ENCODE peak calls at places on chromosomes 11 and 22, in eight cellular contexts. Q is heart left ventricle, C is sigmoid colon, V is right lobe of liver, K is HCT116, J is prostate gland, M is IMR-90, Y is uterus. G is an unnamed sample.
A peak's percentile ranks its signal among the peaks of the same experiment; 100 is the strongest.

GRCh38 chr11:44351898-44352498 is 42.1 kb upstream of the ALX4 start:
- DNase-seq in J (no peak), Y (no peak), V (no peak), M (no peak), Q (no peak), C (no peak), K (peak; percentile 13), G (no peak)

GRCh38 chr22:44143596-44143995 is 37.1 kb upstream of the PARVG start:
- DNase-seq in V (no peak), K (no peak), Y (no peak), Q (no peak), J (no peak), C (no peak), M (no peak), G (no peak)

GRCh38 chr11:44387825-44388224 is 77.9 kb upstream of the ALX4 start:
- DNase-seq in Q (no peak), C (no peak), Y (no peak), K (no peak), J (no peak), M (no peak), V (no peak), G (no peak)

GRCh38 chr11:10208045-10208674 is 85.9 kb downstream of the SBF2 start:
- DNase-seq in Q (no peak), K (peak; percentile 58), M (peak; percentile 64), J (no peak), V (no peak), Y (no peak), C (no peak), G (no peak)

GRCh38 chr11:23413057-23413456 is 552.8 kb upstream of the CCDC179 start:
- DNase-seq in V (no peak), J (no peak), M (peak; percentile 26), K (no peak), Q (no peak), Y (no peak), C (no peak), G (no peak)

GRCh38 chr11:76787911-76788596 is 4.9 kb downstream of the TSKU start:
- DNase-seq in M (peak; percentile 76), K (peak; percentile 61), Q (peak; percentile 59), V (no peak), J (no peak), C (peak; percentile 74), Y (peak; percentile 59), G (peak; percentile 45)

GRCh38 chr11:120756931-120757330 is 245.4 kb downstream of the GRIK4 start:
- DNase-seq in M (no peak), J (no peak), Y (no peak), K (no peak), Q (no peak), C (no peak), V (no peak), G (no peak)

GRCh38 chr11:94776351-94777321 is 8.5 kb downstream of the AMOTL1 start:
- DNase-seq in C (peak; percentile 71), K (no peak), Y (peak; percentile 37), M (peak; percentile 74), J (peak; percentile 40), V (peak; percentile 55), Q (peak; percentile 36), G (no peak)

GRCh38 chr11:122105009-122105828 is 10.8 kb downstream of the BLID start:
- DNase-seq in Y (no peak), J (no peak), Q (no peak), C (no peak), V (no peak), M (no peak), K (peak; percentile 32), G (no peak)

GRCh38 chr11:19345848-19346681 is 105.3 kb upstream of the E2F8 start:
- DNase-seq in V (no peak), K (no peak), Q (peak; percentile 29), C (no peak), Y (no peak), J (no peak), M (no peak), G (no peak)

GRCh38 chr22:46432164-46433068 is 96.9 kb downstream of the TRMU start:
- DNase-seq in M (no peak), V (no peak), C (no peak), K (no peak), Q (no peak), Y (no peak), J (no peak), G (peak; percentile 58)

GRCh38 chr22:42353883-42354727 is 78.1 kb downstream of the NFAM1 start:
- DNase-seq in C (no peak), Q (no peak), Y (no peak), M (peak; percentile 13), V (no peak), J (no peak), K (no peak), G (no peak)

GRCh38 chr11:72336163-72336562 is 92.2 kb upstream of the PHOX2A start:
- DNase-seq in J (no peak), C (no peak), K (no peak), V (no peak), Y (no peak), M (no peak), Q (no peak), G (no peak)

GRCh38 chr11:27423125-27423524 is 49.5 kb downstream of the LGR4 start:
- DNase-seq in V (peak; percentile 62), C (peak; percentile 75), M (peak; percentile 80), Y (peak; percentile 26), Q (peak; percentile 56), J (no peak), K (no peak), G (peak; percentile 23)

GRCh38 chr11:45830596-45830995 is 16.7 kb upstream of the CRY2 start:
- DNase-seq in Q (no peak), Y (no peak), J (no peak), C (no peak), K (no peak), V (no peak), M (no peak), G (no peak)

GRCh38 chr11:125886997-125887372 is 483 bp upstream of the HYLS1 start:
- DNase-seq in K (no peak), Q (peak; percentile 56), V (peak; percentile 63), C (peak; percentile 74), J (peak; percentile 24), Y (peak; percentile 46), M (no peak), G (peak; percentile 57)

GRCh38 chr11:64070301-64070656 is 34.5 kb downstream of the FLRT1 start:
- DNase-seq in V (no peak), C (no peak), J (no peak), M (no peak), K (no peak), Q (no peak), Y (no peak), G (no peak)

GRCh38 chr11:77287615-77288273 is 13.7 kb downstream of the GDPD4 start:
- DNase-seq in K (no peak), J (no peak), V (no peak), Q (no peak), Y (no peak), M (peak; percentile 97), C (no peak), G (no peak)

GRCh38 chr22:34858026-34858425 is 207.9 kb upstream of the ISX start:
- DNase-seq in C (no peak), Q (no peak), M (no peak), K (no peak), Y (no peak), V (no peak), J (no peak), G (no peak)

DNA sequence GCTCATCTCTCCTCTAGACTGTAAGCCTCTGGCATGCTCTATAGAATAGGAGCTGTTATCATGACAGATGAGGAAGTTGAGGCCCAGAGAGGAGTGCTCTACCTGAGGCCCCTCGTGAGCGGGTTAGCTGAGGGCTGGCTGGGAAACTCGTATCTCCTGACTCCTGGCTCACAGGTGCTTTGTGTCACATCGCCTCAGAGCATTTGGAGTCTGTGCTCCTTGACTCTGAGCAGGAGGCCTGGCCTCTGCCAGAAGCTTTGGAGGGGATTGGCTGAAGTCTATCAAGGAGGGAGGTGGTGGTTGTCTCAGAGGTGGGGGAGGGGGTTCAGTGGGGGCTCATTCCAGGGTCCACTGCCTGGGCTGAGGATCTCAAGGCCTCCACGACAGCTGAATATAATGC is 7.4 kb downstream of the KCNC1 start:
- DNase-seq in J (no peak), V (no peak), M (no peak), Q (no peak), C (peak; percentile 19), Y (no peak), K (no peak), G (no peak)
- TF ChIP-seq POLR2A in J (no peak), V (no peak), M (no peak), Q (no peak), C (no peak), Y (no peak), K (no peak), G (no peak)

DNA sequence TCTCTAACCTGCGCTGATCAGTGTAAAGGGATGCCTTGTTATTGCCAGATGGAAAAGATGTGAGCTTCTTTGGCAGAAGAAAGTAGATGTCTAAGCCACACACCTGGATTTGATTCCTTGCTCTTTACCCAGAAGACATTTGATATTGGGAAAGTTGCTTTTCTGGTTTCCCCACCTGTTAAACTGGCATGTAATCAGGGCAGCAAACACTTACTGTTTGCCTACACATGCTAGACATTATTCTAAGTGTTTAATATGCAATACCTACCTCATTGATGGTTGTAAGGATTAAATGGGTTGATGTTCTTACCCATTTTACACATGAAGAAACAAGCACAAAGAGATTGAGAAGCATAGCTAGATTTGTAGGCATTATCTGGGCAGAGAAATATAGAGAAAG is 16.6 kb downstream of the ASRGL1 start:
- DNase-seq in Y (no peak), K (no peak), C (no peak), M (no peak), J (peak; percentile 65), V (no peak), Q (no peak), G (no peak)
- H3K4me1 ChIP-seq in Y (no peaks in the 10 kb centered on the region), K (no peaks in the 10 kb centered on the region), C (no peaks in the 10 kb centered on the region), M (no peaks in the 10 kb centered on the region), J (no peaks in the 10 kb centered on the region), V (no peaks in the 10 kb centered on the region), Q (no peaks in the 10 kb centered on the region), G (no peaks in the 10 kb centered on the region)

GRCh38 chr22:39596601-39597000 is 26.0 kb downstream of the CACNA1I start:
- DNase-seq in Q (no peak), J (no peak), Y (no peak), V (no peak), K (no peak), M (no peak), C (no peak), G (no peak)

GRCh38 chr22:39600491-39601179 is 30.1 kb downstream of the CACNA1I start:
- DNase-seq in M (no peak), V (no peak), K (no peak), Q (no peak), Y (no peak), C (no peak), J (no peak), G (no peak)

GRCh38 chr22:39595622-39596182 is 25.1 kb downstream of the CACNA1I start:
- DNase-seq in Q (no peak), J (no peak), K (no peak), Y (no peak), C (no peak), M (no peak), V (no peak), G (no peak)

GRCh38 chr22:39597236-39597869 is 26.8 kb downstream of the CACNA1I start:
- DNase-seq in Q (no peak), M (no peak), V (no peak), K (no peak), J (no peak), Y (no peak), C (no peak), G (no peak)

GRCh38 chr22:39598017-39598965 is 27.7 kb downstream of the CACNA1I start:
- DNase-seq in C (no peak), M (no peak), J (peak; percentile 28), Y (no peak), Q (no peak), K (peak; percentile 57), V (no peak), G (peak; percentile 60)
- H3K4me3 ChIP-seq in C (no peak overlapping the region), M (no peak overlapping the region), J (no peak overlapping the region), Y (no peak overlapping the region), Q (no peak overlapping the region), K (peak overlapping the region; percentile 5), V (no peak overlapping the region), G (no peak overlapping the region)

GRCh38 chr11:114439229-114440120 is at the start of gene REXO2:
- DNase-seq in C (peak; percentile 98), M (peak; percentile 93), K (peak; percentile 89), J (peak; percentile 98), Q (peak; percentile 97), V (peak; percentile 97), Y (peak; percentile 95), G (peak; percentile 97)
- TF ChIP-seq POLR2A in C (peak; percentile 78), M (peak; percentile 58), K (peak; percentile 56), J (peak; percentile 89), Q (no peak), V (peak; percentile 74), Y (peak; percentile 69), G (peak; percentile 91)

G was measured in adrenal gland.